ENCODE peak calls at places on chromosomes 1 and 21, in five cellular contexts. F, R, G, J and W are unnamed samples.

GRCh38 chr1:35069746-35070145 is 9.4 kb upstream of the ZMYM1 start:
- DNase-seq in G (no peak), F (no peak), R (no peak), J (no peak), W (no peak)

GRCh38 chr21:43194303-43195130 is 25.7 kb downstream of the CRYAA start:
- DNase-seq in J (peak; percentile 3), F (no peak), G (peak; percentile 17), R (no peak), W (no peak)

GRCh38 chr1:183776731-183777130 is 28.2 kb upstream of the RGL1 start:
- DNase-seq in R (peak; percentile 53), G (no peak), F (no peak), J (peak; percentile 74), W (no peak)

GRCh38 chr1:182974792-182975191 is 21.8 kb upstream of the SHCBP1L start:
- DNase-seq in F (no peak), J (peak; percentile 9), R (no peak), G (no peak), W (peak; percentile 45)

GRCh38 chr1:97562096-97562495 is 358.7 kb downstream of the DPYD start:
- DNase-seq in F (no peak), R (peak; percentile 23), G (no peak), J (no peak), W (peak; percentile 8)

GRCh38 chr1:205488074-205488723 is 16.3 kb upstream of the CDK18 start:
- DNase-seq in F (peak; percentile 66), J (peak; percentile 74), G (peak; percentile 78), R (peak; percentile 59), W (peak; percentile 89)

GRCh38 chr1:99950486-99950885 is 19.3 kb upstream of the SLC35A3 start:
- DNase-seq in F (no peak), R (no peak), J (no peak), G (no peak), W (peak; percentile 88)

GRCh38 chr1:112544011-112544688 is 35.4 kb downstream of the WNT2B start:
- DNase-seq in J (peak; percentile 92), G (no peak), R (peak; percentile 95), F (no peak), W (peak; percentile 76)

GRCh38 chr1:69163779-69164178 is 403.9 kb upstream of the LRRC7 start:
- DNase-seq in R (no peak), J (no peak), F (no peak), G (no peak), W (no peak)

GRCh38 chr21:46048926-46049889 is 48.7 kb upstream of the COL6A2 start:
- DNase-seq in F (no peak), G (peak; percentile 59), R (peak; percentile 100), J (peak; percentile 100), W (peak; percentile 63)

GRCh38 chr1:247933989-247934388 is 9.3 kb downstream of the OR2AJ1 start:
- DNase-seq in F (no peak), J (no peak), R (no peak), G (no peak), W (no peak)

GRCh38 chr1:94739521-94740061 is 80.6 kb upstream of the SLC44A3 start:
- DNase-seq in R (peak; percentile 97), F (no peak), G (no peak), J (peak; percentile 99), W (no peak)

GRCh38 chr1:197199923-197200467 is 53.5 kb upstream of the ASPM start:
- DNase-seq in F (no peak), J (no peak), G (no peak), R (peak; percentile 31), W (peak; percentile 23)

GRCh38 chr1:238485062-238485905 is 594.6 kb upstream of the ZP4 start:
- DNase-seq in F (no peak), J (peak; percentile 34), G (peak; percentile 67), R (peak; percentile 60), W (peak; percentile 60)

GRCh38 chr1:29515188-29515955 is 279.1 kb downstream of the PTPRU start:
- DNase-seq in G (peak; percentile 9), F (no peak), J (no peak), R (no peak), W (no peak)

GRCh38 chr1:245863566-245864184 is 643.4 kb downstream of the SMYD3 start:
- DNase-seq in F (no peak), R (peak; percentile 60), J (no peak), G (no peak), W (no peak)

GRCh38 chr1:48228156-48228555 is 5.6 kb downstream of the SLC5A9 start:
- DNase-seq in G (peak; percentile 87), F (no peak), R (no peak), J (no peak), W (peak; percentile 88)

GRCh38 chr1:46466477-46467182 is 23.0 kb upstream of the DMBX1 start:
- DNase-seq in R (no peak), G (peak; percentile 70), F (peak; percentile 95), J (peak; percentile 17), W (peak; percentile 77)

GRCh38 chr1:20964540-20965484 is 177.7 kb upstream of the HP1BP3 start:
- DNase-seq in R (no peak), F (no peak), J (no peak), G (no peak), W (peak; percentile 31)

GRCh38 chr1:77322061-77322900 is 40.5 kb downstream of the AK5 start:
- DNase-seq in R (peak; percentile 91), J (peak; percentile 66), G (no peak), F (no peak), W (peak; percentile 77)

GRCh38 chr21:35108887-35109286 is 59.8 kb upstream of the RUNX1 start:
- DNase-seq in F (no peak), G (no peak), J (no peak), R (no peak), W (no peak)

GRCh38 chr1:1567152-1567830 is 7.4 kb downstream of the SSU72 start:
- DNase-seq in J (no peak), G (no peak), R (no peak), F (no peak), W (no peak)

GRCh38 chr21:42532466-42533181 is 19.0 kb downstream of the SLC37A1 start:
- DNase-seq in F (no peak), G (peak; percentile 10), R (peak; percentile 12), J (no peak), W (no peak)

GRCh38 chr1:238409191-238409846 is 518.6 kb upstream of the ZP4 start:
- DNase-seq in R (peak; percentile 93), G (no peak), F (no peak), J (peak; percentile 86), W (no peak)

GRCh38 chr1:63038586-63038985 is 254.7 kb downstream of the ATG4C start:
- DNase-seq in F (no peak), J (no peak), G (no peak), R (no peak), W (no peak)

GRCh38 chr1:226960944-226961765 is 21.1 kb downstream of the COQ8A start:
- DNase-seq in R (no peak), F (no peak), G (no peak), J (no peak), W (no peak)

GRCh38 chr1:15706751-15707150 is 22.6 kb downstream of the PLEKHM2 start:
- DNase-seq in R (no peak), G (no peak), F (no peak), J (no peak), W (no peak)

GRCh38 chr21:31663584-31664249 is 4.2 kb downstream of the SOD1 start:
- DNase-seq in G (no peak), R (no peak), F (no peak), J (no peak), W (no peak)

GRCh38 chr1:110053557-110054428 is 16.7 kb downstream of the ALX3 start:
- DNase-seq in G (peak; percentile 80), F (peak; percentile 55), R (peak; percentile 25), J (peak; percentile 49), W (peak; percentile 72)

GRCh38 chr1:65606426-65606825 is 186.0 kb downstream of the LEPR start:
- DNase-seq in J (no peak), F (no peak), R (no peak), G (no peak), W (no peak)

GRCh38 chr1:174448964-174449363 is 1.2 kb downstream of the GPR52 start:
- DNase-seq in R (peak; percentile 40), G (no peak), J (no peak), F (no peak), W (no peak)

GRCh38 chr1:92310185-92310597 is 11.3 kb downstream of the RPAP2 start:
- DNase-seq in F (no peak), R (peak; percentile 50), J (peak; percentile 44), G (no peak), W (no peak)

GRCh38 chr1:67479146-67479891 is 49.1 kb upstream of the SERBP1 start:
- DNase-seq in G (no peak), F (no peak), R (no peak), J (no peak), W (no peak)

GRCh38 chr1:8423702-8424538 is 106.0 kb downstream of the SLC45A1 start:
- DNase-seq in J (peak; percentile 73), R (peak; percentile 65), G (peak; percentile 84), F (peak; percentile 75), W (peak; percentile 94)
- H2BK120ac ChIP-seq in J (peak overlapping the region; percentile 94), R (peak overlapping the region; percentile 54), G (no peak overlapping the region), F (no peak overlapping the region), W (peak overlapping the region; percentile 94)

GRCh38 chr1:233664804-233665574 is 51.1 kb downstream of the KCNK1 start:
- DNase-seq in F (no peak), R (no peak), J (no peak), G (no peak), W (no peak)
- H2BK120ac ChIP-seq in F (no peak overlapping the region), R (no peak overlapping the region), J (no peak overlapping the region), G (no peak overlapping the region), W (no peak overlapping the region)

DNA sequence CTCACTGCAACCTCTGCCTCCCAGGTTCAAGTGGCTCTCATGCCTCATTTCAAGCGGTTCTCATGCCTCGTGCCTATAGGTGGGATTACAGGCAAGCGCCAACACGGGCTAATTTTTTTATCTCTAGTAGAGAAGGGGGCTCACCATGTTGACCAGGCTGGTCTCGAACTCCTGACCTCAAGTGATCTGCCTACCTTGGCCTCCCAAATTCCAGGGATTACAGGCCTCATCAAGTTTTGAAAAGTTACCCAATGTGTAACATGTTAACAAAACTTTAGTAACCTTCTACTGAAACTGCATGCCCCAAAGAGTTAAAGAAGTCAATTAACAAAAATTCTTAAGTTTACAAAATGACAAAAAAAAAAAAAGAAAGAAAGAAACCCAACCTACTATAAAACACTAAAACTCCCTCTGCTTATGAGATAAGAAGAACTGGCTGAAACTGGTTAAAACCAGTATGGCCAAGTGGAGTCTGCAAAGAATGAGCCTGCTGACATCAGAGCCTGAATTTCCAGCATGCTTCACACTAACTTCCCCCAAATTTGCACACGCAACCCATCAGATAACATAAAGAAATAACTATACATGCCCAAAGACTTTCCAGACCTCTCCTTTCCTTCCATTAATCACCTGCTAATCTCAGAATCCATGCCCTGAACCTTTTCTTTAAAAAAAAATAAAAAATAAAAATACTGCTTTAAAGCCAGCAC is 25.5 kb upstream of the PSMG1 start:
- DNase-seq in R (peak; percentile 21), F (no peak), J (peak; percentile 14), G (no peak), W (peak; percentile 65)
- H2BK120ac ChIP-seq in R (no peak overlapping the region), F (no peak overlapping the region), J (no peak overlapping the region), G (no peak overlapping the region), W (no peak overlapping the region)

DNA sequence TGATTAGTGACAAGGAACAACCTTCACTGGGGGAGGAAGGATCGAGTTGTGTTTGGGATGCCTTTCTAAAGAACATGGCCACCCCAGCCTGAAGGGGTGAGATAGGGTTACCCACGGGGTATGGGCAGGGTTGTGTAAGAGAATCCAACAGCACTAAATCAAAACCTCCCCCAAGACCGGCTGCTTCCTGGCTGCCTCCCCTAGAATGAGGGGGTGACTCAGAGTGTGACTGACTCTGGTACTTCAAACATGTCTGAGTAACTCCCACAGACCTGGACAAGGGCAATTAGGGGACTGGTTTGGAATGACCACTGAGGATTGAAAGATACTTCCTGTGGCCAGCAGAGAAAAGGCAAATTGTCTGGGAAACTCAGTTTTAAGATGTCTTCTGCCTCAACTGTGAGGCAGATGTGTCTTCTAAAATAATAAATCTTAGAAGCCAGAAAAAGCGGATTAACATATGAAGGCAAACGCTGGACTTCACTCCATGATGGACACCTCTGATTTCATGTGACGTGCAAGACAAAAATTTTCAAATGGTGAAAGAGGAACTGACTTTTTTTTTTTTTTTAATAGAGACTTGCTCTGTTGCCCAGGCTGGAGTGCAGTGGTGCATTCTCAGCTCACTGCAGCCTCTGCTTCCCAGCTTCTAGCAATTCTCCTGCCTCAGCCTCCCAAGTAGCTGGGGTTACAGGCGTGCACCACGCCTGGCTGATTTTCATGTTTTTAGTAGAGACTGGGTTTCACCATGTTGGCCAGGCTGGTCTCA is 6.8 kb upstream of the PTPN14 start:
- DNase-seq in F (no peak), G (no peak), R (peak; percentile 91), J (peak; percentile 86), W (no peak)
- H2BK120ac ChIP-seq in F (no peak overlapping the region), G (no peak overlapping the region), R (peak overlapping the region; percentile 85), J (no peak overlapping the region), W (no peak overlapping the region)